ENCODE peak calls at places on chromosomes 7 and 10, in four cellular contexts. Q is endothelial cell of umbilical vein, K is gastrocnemius medialis, S is upper lobe of left lung. Y is an unnamed sample. For H3K4me1 and H3K27me3, the result is how much of the 10 kb centered on the place peaks cover.

GRCh38 chr10:43398939-43399871 is 9.8 kb downstream of the HNRNPF start:
- DNase-seq in K (no peak), S (no peak), Q (no peak), Y (no peak)

GRCh38 chr10:100729877-100730738 is 15.3 kb upstream of the PAX2 start:
- DNase-seq in S (peak), Q (no peak), K (no peak), Y (no peak)

GRCh38 chr10:97333351-97333600 is 1.3 kb downstream of the FRAT2 start:
- DNase-seq in Q (peak), K (no peak), S (no peak), Y (no peak)

GRCh38 chr10:129744134-129744895 is 219.8 kb downstream of the EBF3 start:
- DNase-seq in K (no peak), Q (no peak), S (peak), Y (peak)

GRCh38 chr7:17770710-17771375 is 169.5 kb downstream of the SNX13 start:
- DNase-seq in Q (no peak), S (no peak), K (no peak), Y (no peak)

GRCh38 chr10:89502556-89502955 is 32.8 kb downstream of the SLC16A12 start:
- DNase-seq in S (no peak), Q (peak), K (no peak), Y (no peak)

GRCh38 chr7:47266799-47267198 is 315.1 kb downstream of the TNS3 start:
- DNase-seq in S (no peak), Q (no peak), K (no peak), Y (no peak)

GRCh38 chr7:158549176-158549833 is 38.3 kb downstream of the PTPRN2 start:
- DNase-seq in Q (no peak), K (no peak), S (peak), Y (no peak)

GRCh38 chr7:134941185-134941900 is 45.0 kb upstream of the AGBL3 start:
- DNase-seq in S (no peak), K (no peak), Q (peak), Y (no peak)

GRCh38 chr10:122113161-122113944 is 124.4 kb downstream of the TACC2 start:
- DNase-seq in S (peak), K (peak), Q (peak), Y (no peak)

GRCh38 chr7:42167206-42167913 is 69.6 kb downstream of the GLI3 start:
- DNase-seq in K (no peak), Q (no peak), S (no peak), Y (no peak)

GRCh38 chr7:135775230-135775629 is 26.6 kb upstream of the FAM180A start:
- DNase-seq in S (no peak), Q (no peak), K (no peak), Y (peak)

GRCh38 chr10:101779544-101780186 is 3.6 kb downstream of the NPM3 start:
- DNase-seq in Q (peak), K (peak), S (peak), Y (no peak)

GRCh38 chr10:100186813-100187212 is 984 bp upstream of the ERLIN1 start:
- DNase-seq in K (no peak), S (peak), Q (no peak), Y (no peak)

GRCh38 chr10:131949041-131949862 is 32.5 kb downstream of the BNIP3 start:
- DNase-seq in K (peak), S (no peak), Q (no peak), Y (no peak)

GRCh38 chr10:79412516-79412915 is 32.9 kb downstream of the ZCCHC24 start:
- DNase-seq in S (no peak), Q (no peak), K (no peak), Y (no peak)

GRCh38 chr7:46352335-46352954 is 431.4 kb upstream of the IGFBP3 start:
- DNase-seq in K (no peak), S (no peak), Q (peak), Y (no peak)

GRCh38 chr10:11804336-11804735 is 18.8 kb upstream of the PROSER2 start:
- DNase-seq in K (no peak), Q (no peak), S (peak), Y (no peak)

GRCh38 chr7:46764100-46764941 is 817.6 kb downstream of the TNS3 start:
- DNase-seq in Q (peak), S (no peak), K (peak), Y (no peak)

GRCh38 chr7:56447864-56448693 is 331.9 kb upstream of the NUPR2 start:
- DNase-seq in Q (no peak), K (no peak), S (peak), Y (no peak)

GRCh38 chr10:30827531-30828120 is 198.1 kb upstream of the LYZL2 start:
- DNase-seq in Q (peak), K (no peak), S (no peak), Y (no peak)

GRCh38 chr7:84548366-84549085 is 353.9 kb upstream of the SEMA3A start:
- DNase-seq in S (no peak), Q (no peak), K (no peak), Y (no peak)

GRCh38 chr10:114746531-114746930 is 75.0 kb upstream of the FHIP2A start:
- DNase-seq in K (no peak), Q (no peak), S (no peak), Y (no peak)

GRCh38 chr7:131959106-131959812 is 402.8 kb upstream of the PODXL start:
- DNase-seq in Q (no peak), S (no peak), K (no peak), Y (no peak)

GRCh38 chr7:142866361-142867096 is 11.7 kb downstream of the EPHB6 start:
- DNase-seq in Q (peak), S (peak), K (no peak), Y (peak)

GRCh38 chr7:112162161-112163020 is 43.8 kb downstream of the DOCK4 start:
- DNase-seq in S (no peak), Q (peak), K (no peak), Y (no peak)

GRCh38 chr10:108957681-108958080 is 965.6 kb downstream of the XPNPEP1 start:
- DNase-seq in S (no peak), K (no peak), Q (no peak), Y (no peak)

GRCh38 chr10:132368881-132369635 is 27.9 kb upstream of the PWWP2B start:
- DNase-seq in K (no peak), Q (no peak), S (no peak), Y (no peak)

GRCh38 chr7:46446151-46446550 is 525.1 kb upstream of the IGFBP3 start:
- DNase-seq in Q (no peak), K (no peak), S (no peak), Y (no peak)

GRCh38 chr7:132177708-132178392 is 398.4 kb downstream of the PLXNA4 start:
- DNase-seq in Q (no peak), S (no peak), K (no peak), Y (no peak)

GRCh38 chr7:110432061-110432553 is 658.8 kb upstream of the LRRN3 start:
- DNase-seq in Q (no peak), K (no peak), S (no peak), Y (no peak)

GRCh38 chr7:88927-89921 is 103.1 kb upstream of the FAM20C start:
- DNase-seq in Q (peak), S (peak), K (no peak), Y (peak)

GRCh38 chr7:154581251-154581890 is 421.6 kb downstream of the PAXIP1 start:
- DNase-seq in K (no peak), S (no peak), Q (no peak), Y (no peak)

GRCh38 chr7:50552139-50552538 is 13.1 kb downstream of the DDC start:
- DNase-seq in S (no peak), Q (no peak), K (no peak), Y (no peak)

GRCh38 chr7:117061751-117062150 is 108.5 kb downstream of the ST7 start:
- DNase-seq in S (no peak), K (no peak), Q (no peak), Y (no peak)

GRCh38 chr7:8184241-8184640 is 77.7 kb downstream of the ICA1 start:
- DNase-seq in K (no peak), S (no peak), Q (no peak), Y (no peak)

GRCh38 chr10:88851706-88852105 is at the start of gene ANKRD22:
- DNase-seq in Q (no peak), K (no peak), S (no peak), Y (no peak)

GRCh38 chr10:86979977-86980448 is 11.7 kb downstream of the ADIRF start:
- DNase-seq in Q (no peak), S (no peak), K (no peak), Y (no peak)

GRCh38 chr7:20197125-20197524 is 20.1 kb downstream of the MACC1 start:
- DNase-seq in S (no peak), Q (no peak), K (no peak), Y (no peak)

GRCh38 chr7:6613706-6614105 is 1.7 kb upstream of the ZNF853 start:
- DNase-seq in S (no peak), K (no peak), Q (no peak), Y (no peak)

DNA sequence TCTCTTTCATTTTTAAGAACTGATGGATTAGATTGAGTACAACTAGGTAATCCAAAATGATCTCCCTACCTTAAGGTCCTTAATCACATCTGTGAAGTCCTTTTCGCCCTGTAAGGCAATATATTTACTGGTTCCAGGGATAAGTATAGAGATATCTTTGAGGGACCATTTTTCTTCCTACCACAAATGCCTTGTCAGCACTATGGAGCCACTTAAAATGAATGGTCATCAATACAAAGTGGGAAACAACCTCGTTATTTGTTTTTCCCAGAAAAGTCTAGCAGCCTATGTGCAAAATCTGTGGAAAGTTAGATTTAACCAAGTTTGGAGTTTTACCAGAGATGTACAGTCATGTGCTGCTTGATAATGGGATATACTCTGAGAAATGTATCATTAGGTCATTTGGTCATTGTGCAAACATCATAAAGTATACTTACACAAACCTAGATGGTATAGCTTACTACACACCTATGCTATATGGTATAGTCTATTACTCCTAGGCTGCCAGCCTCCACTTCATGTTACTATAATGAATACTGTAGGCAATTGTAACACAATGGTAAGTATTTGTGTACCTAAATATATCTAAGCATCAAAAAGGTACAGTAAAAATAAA is 366.2 kb upstream of the TMEM229A start:
- DNase-seq in K (no peak), S (no peak), Q (no peak), Y (no peak)
- TF ChIP-seq POLR2A in K (no peak), S (no peak), Q (no peak), Y (no peak)

DNA sequence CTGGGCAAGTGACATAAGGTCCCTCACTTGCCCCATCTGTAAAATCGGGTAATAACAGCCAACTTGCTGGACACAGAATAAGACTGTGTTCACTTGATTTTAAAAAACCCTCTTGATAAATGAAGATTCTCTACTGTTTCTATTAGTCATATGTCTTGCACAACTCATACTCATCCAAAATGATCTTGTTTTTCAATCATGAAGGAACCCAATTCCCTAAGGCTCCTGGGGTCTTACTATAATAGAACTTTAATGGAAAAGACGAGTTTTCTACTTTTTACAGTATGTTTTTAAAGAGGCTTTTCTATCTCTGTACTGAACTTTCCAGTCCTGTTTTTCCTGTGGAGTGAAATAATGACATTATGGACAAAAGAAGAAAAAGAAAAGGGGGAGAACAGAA is 103.8 kb downstream of the ARID5B start:
- DNase-seq in K (no peak), Q (no peak), S (no peak), Y (no peak)
- H3K4me1 ChIP-seq in K (under half), Q (under half), S (under half), Y (half or more)

GRCh38 chr7:35259555-35259954 is 5.7 kb upstream of the TBX20 start:
- DNase-seq in S (no peak), Q (no peak), K (no peak), Y (no peak)
- H3K27me3 ChIP-seq in S (under half), Q (half or more), K (half or more), Y (under half)

GRCh38 chr7:30284298-30285066 is at the start of gene ZNRF2:
- DNase-seq in K (peak), Q (peak), S (peak), Y (peak)
- TF ChIP-seq POLR2A in K (peak), Q (peak), S (peak), Y (peak)

GRCh38 chr10:72242675-72243074 is 26.6 kb upstream of the ASCC1 start:
- DNase-seq in S (no peak), Q (peak), K (peak), Y (no peak)
- H3K4me1 ChIP-seq in S (half or more), Q (under half), K (half or more), Y (half or more)

GRCh38 chr7:34016876-34017275 is 111.5 kb downstream of the BMPER start:
- DNase-seq in Q (no peak), S (no peak), K (no peak), Y (no peak)

GRCh38 chr7:34011017-34011680 is 105.8 kb downstream of the BMPER start:
- DNase-seq in S (no peak), K (no peak), Q (no peak), Y (no peak)

GRCh38 chr7:34015656-34016055 is 110.3 kb downstream of the BMPER start:
- DNase-seq in S (no peak), K (no peak), Q (no peak), Y (no peak)

GRCh38 chr7:34013421-34013820 is 108.1 kb downstream of the BMPER start:
- DNase-seq in K (no peak), S (no peak), Q (no peak), Y (no peak)

DNA sequence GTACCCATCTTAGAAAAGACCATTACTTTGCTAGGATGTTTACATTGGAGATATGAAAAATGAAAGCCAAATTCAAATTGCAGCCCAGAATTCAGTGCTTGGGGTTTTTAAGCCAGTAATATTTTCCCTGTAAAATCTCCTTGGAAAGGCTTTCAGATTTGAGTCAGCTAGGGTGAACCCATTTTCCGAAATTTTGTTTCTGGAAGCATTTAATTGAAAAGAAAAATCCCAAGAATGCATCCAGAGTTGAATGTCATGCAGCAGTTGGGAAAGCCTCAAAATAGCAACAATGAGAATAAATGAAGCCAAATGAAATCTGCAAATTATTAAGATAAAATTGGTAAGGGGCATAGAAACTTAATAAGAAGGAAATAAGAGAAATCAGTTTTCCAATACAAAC is 106.4 kb downstream of the BMPER start:
- DNase-seq in S (no peak), K (no peak), Q (no peak), Y (no peak)
- H3K27me3 ChIP-seq in S (under half), K (under half), Q (under half), Y (under half)